ENCODE peak calls at places on chromosome 5, in seven cellular contexts. O is fibroblast of villous mesenchyme; T is AG10803; H is CD8-positive, alpha-beta memory T cell; K is PC-9; S is lower leg skin; P is endodermal cell. J is an unnamed sample.

GRCh38 chr5:87361031-87361443 is 51.7 kb downstream of the CCNH start:
- DNase-seq in O (peak), T (peak), H (no peak), K (no peak), S (no peak), P (no peak), J (no peak)

GRCh38 chr5:65034029-65034781 is 265.5 kb downstream of the CWC27 start:
- DNase-seq in O (no peak), T (peak), H (no peak), K (no peak), S (no peak), P (peak), J (no peak)

GRCh38 chr5:164296603-164297080 is 791.2 kb downstream of the MAT2B start:
- DNase-seq in O (no peak), T (no peak), H (no peak), K (no peak), S (no peak), P (peak), J (no peak)

GRCh38 chr5:143828710-143829109 is 16.7 kb downstream of the HMHB1 start:
- DNase-seq in O (peak), T (no peak), H (no peak), K (no peak), S (no peak), P (no peak), J (peak)

GRCh38 chr5:92741906-92742305 is 839.1 kb downstream of the NR2F1-AS1 start:
- DNase-seq in O (no peak), T (no peak), H (no peak), K (peak), S (no peak), P (no peak), J (no peak)

GRCh38 chr5:164188733-164189148 is 683.3 kb downstream of the MAT2B start:
- DNase-seq in O (no peak), T (no peak), H (no peak), K (no peak), S (no peak), P (no peak), J (no peak)

GRCh38 chr5:127031147-127031862 is 947 bp upstream of the MARCHF3 start:
- DNase-seq in O (no peak), T (no peak), H (no peak), K (no peak), S (peak), P (peak), J (no peak)

GRCh38 chr5:55407059-55407684 is 99.4 kb downstream of the MTREX start:
- DNase-seq in O (peak), T (peak), H (no peak), K (peak), S (no peak), P (no peak), J (peak)

GRCh38 chr5:78569441-78569840 is 79.1 kb downstream of the LHFPL2 start:
- DNase-seq in O (peak), T (no peak), H (no peak), K (peak), S (no peak), P (no peak), J (no peak)

GRCh38 chr5:139821806-139822552 is 26.4 kb downstream of the PSD2 start:
- DNase-seq in O (no peak), T (no peak), H (no peak), K (no peak), S (no peak), P (no peak), J (no peak)

GRCh38 chr5:18744990-18745590 is 1110.8 kb downstream of the TAF11L14 start:
- DNase-seq in O (no peak), T (no peak), H (peak), K (peak), S (no peak), P (no peak), J (peak)

GRCh38 chr5:171667341-171668096 is 118.1 kb upstream of the SMIM23 start:
- DNase-seq in O (peak), T (peak), H (no peak), K (peak), S (peak), P (peak), J (no peak)

GRCh38 chr5:126056851-126057622 is 366.2 kb upstream of the GRAMD2B start:
- DNase-seq in O (no peak), T (no peak), H (no peak), K (no peak), S (no peak), P (peak), J (no peak)

GRCh38 chr5:74810915-74811314 is 43.9 kb downstream of the NSA2 start:
- DNase-seq in O (no peak), T (no peak), H (no peak), K (no peak), S (no peak), P (no peak), J (no peak)

GRCh38 chr5:54986269-54986654 is 869 bp upstream of the ESM1 start:
- DNase-seq in O (no peak), T (no peak), H (no peak), K (no peak), S (no peak), P (no peak), J (no peak)

GRCh38 chr5:77946381-77947050 is 170.4 kb upstream of the TBCA start:
- DNase-seq in O (no peak), T (peak), H (no peak), K (no peak), S (no peak), P (no peak), J (no peak)

GRCh38 chr5:81068063-81068462 is 107.9 kb downstream of the RASGRF2 start:
- DNase-seq in O (peak), T (no peak), H (no peak), K (no peak), S (no peak), P (no peak), J (no peak)

GRCh38 chr5:39543335-39543734 is 118.6 kb upstream of the DAB2 start:
- DNase-seq in O (no peak), T (peak), H (no peak), K (peak), S (no peak), P (no peak), J (no peak)

GRCh38 chr5:161134123-161134522 is 282.1 kb upstream of the ATP10B start:
- DNase-seq in O (no peak), T (no peak), H (no peak), K (no peak), S (no peak), P (no peak), J (no peak)

GRCh38 chr5:75675779-75676178 is 41.5 kb downstream of the POC5 start:
- DNase-seq in O (no peak), T (no peak), H (no peak), K (no peak), S (no peak), P (no peak), J (no peak)

GRCh38 chr5:59656351-59657254 is 236.9 kb downstream of the PDE4D start:
- DNase-seq in O (no peak), T (no peak), H (no peak), K (no peak), S (no peak), P (no peak), J (no peak)
- H3K4me3 ChIP-seq in O (no peak), T (no peak), H (no peak), K (no peak), S (no peak), P (no peak), J (no peak)

GRCh38 chr5:56900395-56900794 is 9.0 kb upstream of the SETD9 start:
- DNase-seq in O (peak), T (peak), H (no peak), K (no peak), S (no peak), P (no peak), J (no peak)
- H3K4me3 ChIP-seq in O (no peak), T (no peak), H (no peak), K (no peak), S (no peak), P (no peak), J (no peak)

DNA sequence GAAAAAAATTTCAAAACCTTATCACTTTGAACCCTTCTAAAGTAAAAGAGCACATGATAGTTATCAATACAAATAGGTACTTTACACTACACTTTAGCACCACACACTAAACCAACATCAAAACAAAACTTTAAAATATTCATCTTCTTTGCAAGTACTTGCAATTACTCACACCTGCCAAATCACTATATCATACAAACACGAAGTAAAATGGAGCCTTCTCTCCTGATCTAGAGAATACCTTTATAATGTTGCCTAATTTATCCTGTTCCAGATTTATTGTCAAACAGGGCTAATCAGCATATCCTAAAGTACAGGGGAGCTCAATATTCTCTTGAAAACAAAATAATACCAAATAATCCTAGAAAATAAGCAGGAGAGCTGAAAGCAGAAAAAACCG is 3.0 kb downstream of the RNF145 start:
- DNase-seq in O (no peak), T (no peak), H (no peak), K (no peak), S (no peak), P (no peak), J (no peak)
- H3K4me3 ChIP-seq in O (peak), T (peak), H (peak), K (peak), S (no peak), P (peak), J (no peak)

GRCh38 chr5:176818391-176819098 is 8.2 kb downstream of the UNC5A start:
- DNase-seq in O (no peak), T (no peak), H (peak), K (peak), S (no peak), P (no peak), J (peak)

GRCh38 chr5:176817864-176818377 is 7.6 kb downstream of the UNC5A start:
- DNase-seq in O (peak), T (no peak), H (no peak), K (peak), S (no peak), P (peak), J (no peak)

GRCh38 chr5:176816791-176817272 is 6.5 kb downstream of the UNC5A start:
- DNase-seq in O (no peak), T (no peak), H (no peak), K (no peak), S (no peak), P (no peak), J (no peak)

GRCh38 chr5:176816043-176816745 is 5.8 kb downstream of the UNC5A start:
- DNase-seq in O (no peak), T (no peak), H (no peak), K (no peak), S (no peak), P (no peak), J (no peak)

GRCh38 chr5:176817369-176817841 is 7.0 kb downstream of the UNC5A start:
- DNase-seq in O (no peak), T (no peak), H (no peak), K (peak), S (no peak), P (peak), J (no peak)
- H3K4me3 ChIP-seq in O (no peak), T (no peak), H (no peak), K (peak), S (no peak), P (peak), J (no peak)

GRCh38 chr5:1295650-1296037 is 776 bp upstream of the TERT start:
- DNase-seq in O (no peak), T (no peak), H (no peak), K (no peak), S (peak), P (peak), J (no peak)

GRCh38 chr5:1298067-1298551 is 3.2 kb upstream of the TERT start:
- DNase-seq in O (no peak), T (no peak), H (no peak), K (no peak), S (peak), P (peak), J (no peak)

GRCh38 chr5:1294839-1295649 is at the start of gene TERT:
- DNase-seq in O (no peak), T (no peak), H (peak), K (no peak), S (peak), P (peak), J (no peak)

GRCh38 chr5:1298723-1299510 is 4.0 kb upstream of the TERT start:
- DNase-seq in O (no peak), T (no peak), H (no peak), K (no peak), S (peak), P (peak), J (no peak)

DNA sequence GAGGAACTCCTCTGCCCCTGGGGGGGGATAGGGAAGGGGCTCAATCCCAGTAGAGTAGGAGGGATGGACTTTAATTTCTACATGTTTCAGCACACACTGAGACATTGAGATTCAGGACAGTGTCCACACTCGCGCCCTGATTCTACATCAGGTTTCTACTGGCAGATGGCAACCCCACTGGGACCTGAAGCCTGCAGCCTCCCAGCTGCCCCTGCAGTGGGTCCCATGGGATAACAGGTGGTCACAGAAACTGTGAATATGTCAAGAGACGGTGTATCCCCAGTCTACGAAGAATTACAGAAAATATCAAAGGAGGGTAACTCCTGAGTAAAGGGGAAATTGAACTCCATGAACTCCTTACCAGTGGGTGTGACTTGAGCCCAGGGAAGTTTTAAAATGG is 2.4 kb upstream of the TERT start:
- DNase-seq in O (no peak), T (no peak), H (no peak), K (no peak), S (peak), P (peak), J (no peak)
- H3K4me3 ChIP-seq in O (no peak), T (no peak), H (no peak), K (no peak), S (no peak), P (no peak), J (no peak)

DNA sequence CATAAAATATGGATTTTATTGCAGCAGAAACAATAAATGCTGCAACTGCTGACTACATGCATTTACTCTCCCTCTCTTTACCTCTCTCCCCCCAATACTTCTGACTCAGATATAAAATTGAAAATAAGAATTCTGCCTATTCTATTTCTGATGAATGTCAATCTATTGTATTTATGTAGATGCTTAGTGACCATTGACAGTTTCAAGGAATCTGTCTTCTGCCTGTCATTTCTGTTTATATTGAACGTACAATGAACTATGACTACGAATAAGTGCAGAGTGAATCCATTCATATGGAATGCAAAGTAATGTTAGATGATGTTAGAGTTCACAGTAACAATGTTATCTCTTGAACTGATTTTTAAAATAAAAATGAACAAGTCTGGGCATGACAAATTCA is 898 bp downstream of the CDH10 start:
- DNase-seq in O (no peak), T (no peak), H (no peak), K (no peak), S (no peak), P (no peak), J (no peak)
- H3K4me3 ChIP-seq in O (no peak), T (peak), H (no peak), K (no peak), S (no peak), P (peak), J (no peak)

GRCh38 chr5:159156839-159157238 is 52.5 kb downstream of the RNF145 start:
- DNase-seq in O (peak), T (peak), H (peak), K (peak), S (no peak), P (peak), J (peak)
- H3K4me3 ChIP-seq in O (no peak), T (no peak), H (no peak), K (no peak), S (no peak), P (no peak), J (no peak)

J was measured in Jurkat, Clone E6-1.